ENCODE peak calls at places on chromosomes 2 and 18, in four cellular contexts. G is A549, T is GM12891, H is adrenal gland. I is an unnamed sample.

GRCh38 chr2:239240480-239240881 is 160.3 kb downstream of the HDAC4 start:
- DNase-seq in T (no peak), G (no peak), H (peak; percentile 75), I (no peak)

GRCh38 chr2:109703076-109703475 is 88.9 kb downstream of the SOWAHC start:
- DNase-seq in H (no peak), T (no peak), G (no peak), I (no peak)

GRCh38 chr2:174593574-174594203 is 3.9 kb downstream of the WIPF1 start:
- DNase-seq in T (no peak), H (no peak), G (no peak), I (peak; percentile 19)

GRCh38 chr2:133949595-133949994 is 304.3 kb upstream of the MGAT5 start:
- DNase-seq in G (no peak), H (no peak), T (no peak), I (no peak)

GRCh38 chr18:79791141-79791972 is 6.4 kb upstream of the KCNG2 start:
- DNase-seq in H (peak; percentile 64), T (no peak), G (peak; percentile 6), I (peak; percentile 48)

GRCh38 chr18:58687871-58688308 is 16.6 kb downstream of the MALT1 start:
- DNase-seq in G (no peak), T (no peak), H (no peak), I (no peak)

GRCh38 chr2:193810533-193810932 is 1615.8 kb upstream of the TMEFF2 start:
- DNase-seq in H (no peak), G (no peak), T (no peak), I (no peak)

GRCh38 chr2:104891145-104891544 is 37.2 kb downstream of the POU3F3 start:
- DNase-seq in G (no peak), H (no peak), T (no peak), I (no peak)

GRCh38 chr2:36770542-36771287 is 74.2 kb downstream of the VIT start:
- DNase-seq in G (peak; percentile 74), H (no peak), T (peak; percentile 27), I (peak; percentile 72)

GRCh38 chr2:20143263-20143662 is 81.7 kb downstream of the SDC1 start:
- DNase-seq in T (no peak), H (no peak), G (no peak), I (no peak)

GRCh38 chr18:43869451-43870008 is 592.2 kb upstream of the SYT4 start:
- DNase-seq in H (no peak), G (no peak), T (no peak), I (no peak)

GRCh38 chr2:46925444-46926351 is 10.1 kb upstream of the MCFD2 start:
- DNase-seq in G (no peak), T (no peak), H (no peak), I (no peak)

GRCh38 chr2:72988726-72989273 is 71.5 kb downstream of the EMX1 start:
- DNase-seq in T (no peak), G (no peak), H (no peak), I (no peak)

GRCh38 chr2:163774862-163775261 is 39.1 kb upstream of the FIGN start:
- DNase-seq in G (peak; percentile 24), H (no peak), T (no peak), I (peak; percentile 33)

GRCh38 chr18:45415614-45416013 is 199.7 kb upstream of the SLC14A2 start:
- DNase-seq in H (no peak), G (no peak), T (no peak), I (no peak)

GRCh38 chr18:47461977-47462376 is 210.5 kb upstream of the SKOR2 start:
- DNase-seq in H (no peak), G (no peak), T (no peak), I (no peak)

GRCh38 chr18:596288-596881 is 403 bp upstream of the CLUL1 start:
- DNase-seq in T (peak; percentile 44), G (no peak), H (no peak), I (peak; percentile 26)

GRCh38 chr2:203887680-203888079 is 20.1 kb downstream of the CTLA4 start:
- DNase-seq in H (no peak), G (no peak), T (no peak), I (no peak)

GRCh38 chr2:186429095-186429494 is 57.0 kb upstream of the ZC3H15 start:
- DNase-seq in T (no peak), H (no peak), G (no peak), I (no peak)

GRCh38 chr2:58959996-58960395 is 718.9 kb upstream of the FANCL start:
- DNase-seq in G (no peak), H (no peak), T (no peak), I (no peak)

GRCh38 chr2:162118166-162119031 is 33.6 kb downstream of the GCG start:
- DNase-seq in G (no peak), H (peak; percentile 44), T (no peak), I (no peak)

GRCh38 chr2:233980955-233981555 is 63.9 kb downstream of the TRPM8 start:
- DNase-seq in G (no peak), H (no peak), T (no peak), I (no peak)

GRCh38 chr2:85698184-85698879 is 4.2 kb downstream of the GNLY start:
- DNase-seq in G (no peak), T (no peak), H (no peak), I (no peak)

GRCh38 chr2:128390256-128390990 is 71.8 kb upstream of the HS6ST1 start:
- DNase-seq in T (no peak), G (no peak), H (no peak), I (no peak)

GRCh38 chr2:120597595-120598193 is 138.0 kb upstream of the GLI2 start:
- DNase-seq in T (no peak), G (no peak), H (no peak), I (no peak)

GRCh38 chr18:57107141-57107832 is 39.6 kb upstream of the BOD1L2 start:
- DNase-seq in T (no peak), G (no peak), H (no peak), I (no peak)

GRCh38 chr2:200668473-200668872 is 82.7 kb downstream of the AOX1 start:
- DNase-seq in H (no peak), T (no peak), G (no peak), I (no peak)

GRCh38 chr2:201860541-201861154 is 54.3 kb downstream of the CDK15 start:
- DNase-seq in G (peak; percentile 65), H (peak; percentile 60), T (peak; percentile 42), I (peak; percentile 35)

GRCh38 chr18:22223263-22223960 is 54.0 kb downstream of the GATA6 start:
- DNase-seq in G (peak; percentile 71), T (no peak), H (peak; percentile 96), I (peak; percentile 41)

GRCh38 chr2:74935883-74936483 is 22.5 kb upstream of the POLE4 start:
- DNase-seq in T (no peak), G (no peak), H (no peak), I (no peak)

GRCh38 chr2:170739048-170739447 is 23.9 kb downstream of the SP5 start:
- DNase-seq in H (no peak), T (no peak), G (peak; percentile 17), I (peak; percentile 62)

GRCh38 chr2:127324635-127325034 is 30.7 kb upstream of the ERCC3 start:
- DNase-seq in H (peak; percentile 39), T (no peak), G (peak; percentile 25), I (peak; percentile 8)

GRCh38 chr18:49812321-49813070 is 837 bp downstream of the ACAA2 start:
- DNase-seq in H (no peak), T (no peak), G (no peak), I (no peak)

GRCh38 chr18:49813071-49813320 is 337 bp downstream of the ACAA2 start:
- DNase-seq in T (no peak), H (peak; percentile 41), G (peak; percentile 1), I (no peak)

GRCh38 chr18:49811151-49811938 is 2.0 kb downstream of the ACAA2 start:
- DNase-seq in G (no peak), H (no peak), T (no peak), I (no peak)

GRCh38 chr18:49814147-49814499 is 790 bp upstream of the ACAA2 start:
- DNase-seq in H (peak; percentile 65), T (no peak), G (peak; percentile 1), I (peak; percentile 20)

GRCh38 chr18:49813321-49814146 is at the start of gene ACAA2:
- DNase-seq in T (peak; percentile 62), H (peak; percentile 90), G (peak; percentile 35), I (peak; percentile 67)
- TF ChIP-seq POLR2A in T (peak; percentile 44), H (peak; percentile 56), G (peak; percentile 37), I (peak; percentile 55)

DNA sequence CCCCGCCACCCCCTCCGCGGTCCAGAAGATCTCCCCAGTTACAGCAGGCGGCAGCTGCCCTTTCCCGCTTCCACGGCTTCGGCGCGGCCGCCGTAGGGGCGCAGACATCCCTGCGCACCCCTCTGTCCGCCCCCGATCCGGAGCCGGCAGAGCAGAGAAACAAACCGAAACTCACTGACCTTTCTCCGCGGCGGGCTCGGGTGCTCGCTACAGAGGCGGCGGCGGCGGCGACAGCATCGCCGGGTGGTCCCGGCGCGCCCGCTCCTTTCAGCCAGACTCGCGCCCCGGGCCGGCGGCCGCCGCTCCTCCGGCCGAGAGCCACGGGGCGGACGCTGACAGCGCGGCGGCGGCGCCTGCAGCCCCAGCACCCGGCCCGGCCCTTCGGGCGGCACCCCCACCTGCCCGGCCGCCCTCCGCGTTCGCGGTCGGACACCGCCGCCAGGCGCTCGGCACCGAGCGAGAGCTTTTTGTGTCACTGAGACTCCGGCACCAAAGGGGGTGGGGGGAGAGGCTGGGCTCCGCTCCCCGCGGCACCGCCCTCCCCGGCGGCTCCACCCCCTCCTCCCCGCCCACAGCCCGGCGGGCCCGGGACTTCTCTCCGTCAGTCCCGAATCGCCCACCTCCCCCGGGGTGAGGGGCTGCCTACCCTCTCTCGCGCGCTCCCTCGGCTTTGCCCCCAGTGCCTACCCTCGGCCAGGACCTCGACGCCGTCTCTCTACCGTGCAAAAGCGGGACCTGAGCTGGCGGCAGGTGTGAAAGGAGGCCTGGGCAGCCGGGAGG is 1.4 kb upstream of the RNF152 start:
- DNase-seq in G (peak; percentile 36), T (peak; percentile 77), H (peak; percentile 82), I (peak; percentile 40)
- TF ChIP-seq POLR2A in G (no peak), T (no peak), H (peak; percentile 67), I (peak; percentile 54)

GRCh38 chr2:101766337-101766736 is 68.8 kb downstream of the MAP4K4 start:
- DNase-seq in G (no peak), H (no peak), T (no peak), I (no peak)

GRCh38 chr2:101768480-101769077 is 71.1 kb downstream of the MAP4K4 start:
- DNase-seq in H (no peak), T (no peak), G (no peak), I (no peak)

GRCh38 chr2:101770672-101771071 is 73.2 kb downstream of the MAP4K4 start:
- DNase-seq in T (no peak), H (no peak), G (peak; percentile 36), I (no peak)

GRCh38 chr2:101763496-101764333 is 66.2 kb downstream of the MAP4K4 start:
- DNase-seq in G (no peak), T (no peak), H (no peak), I (no peak)

GRCh38 chr2:101766871-101767739 is 69.6 kb downstream of the MAP4K4 start:
- DNase-seq in H (no peak), T (no peak), G (no peak), I (peak; percentile 44)
- TF ChIP-seq POLR2A in H (no peak), T (no peak), G (no peak), I (no peak)

DNA sequence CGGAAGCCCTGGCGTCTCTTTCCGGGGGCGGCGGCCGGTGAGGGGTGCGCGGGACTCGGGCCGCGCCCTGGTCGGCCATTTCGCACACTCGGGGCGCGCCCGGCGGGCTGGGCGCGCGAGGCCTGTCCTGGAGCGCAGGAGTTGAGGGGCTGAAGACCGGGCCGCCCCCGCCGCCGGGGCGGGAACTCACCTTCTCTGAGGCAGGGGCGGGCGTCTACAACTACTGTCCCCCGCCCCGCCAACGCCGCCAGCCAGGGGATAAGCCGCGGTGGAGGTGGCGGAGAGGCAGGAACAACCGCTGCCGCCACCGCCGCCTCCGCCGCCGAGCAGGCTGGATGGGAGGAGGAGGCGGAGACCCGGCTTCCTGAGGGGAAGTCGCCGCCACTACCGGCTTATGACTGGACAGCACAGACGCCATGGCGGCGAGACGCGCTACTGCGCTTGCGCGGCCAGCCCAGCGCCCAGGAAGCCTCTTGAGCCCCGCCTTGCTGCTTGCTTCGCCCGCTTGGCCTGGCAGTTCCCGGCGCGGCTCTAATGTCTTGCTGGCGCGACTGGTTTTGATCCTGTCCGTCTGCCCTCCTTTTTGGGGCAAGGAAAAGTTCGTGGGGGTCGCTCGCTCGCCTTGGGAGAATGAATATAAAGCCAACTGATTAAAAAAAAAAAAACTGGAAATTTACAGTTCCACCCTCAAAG is at the start of gene KRCC1:
- DNase-seq in T (peak; percentile 87), H (peak; percentile 96), G (peak; percentile 92), I (peak; percentile 92)
- TF ChIP-seq POLR2A in T (peak; percentile 93), H (peak; percentile 92), G (peak; percentile 94), I (peak; percentile 93)

I was measured in H54.